ENCODE peak calls at places on chromosomes 6 and 20, in four cellular contexts. One of them, this sample, is unnamed.
A peak's percentile ranks its signal among the peaks of the same experiment; 100 is the strongest.

GRCh38 chr6:109187399-109188114 is 92.2 kb downstream of the CEP57L1 start:
- DNase-seq in Panc1: peak; percentile 58
- DNase-seq in HCT116: peak; percentile 56
- DNase-seq in H1: peak; percentile 78
- DNase-seq in this sample: no peak

GRCh38 chr6:133242761-133243590 is 1.8 kb downstream of the EYA4 start:
- DNase-seq in Panc1: no peak
- DNase-seq in H1: peak; percentile 59
- DNase-seq in HCT116: no peak
- DNase-seq in this sample: no peak

GRCh38 chr6:81233990-81234389 is 518.5 kb downstream of the TENT5A start:
- DNase-seq in HCT116: no peak
- DNase-seq in Panc1: no peak
- DNase-seq in H1: no peak
- DNase-seq in this sample: no peak

GRCh38 chr20:8399963-8400362 is 267.9 kb downstream of the PLCB1 start:
- DNase-seq in H1: no peak
- DNase-seq in Panc1: no peak
- DNase-seq in HCT116: no peak
- DNase-seq in this sample: peak; percentile 7

GRCh38 chr6:111865909-111866546 is 7.2 kb downstream of the FYN start:
- DNase-seq in H1: no peak
- DNase-seq in HCT116: no peak
- DNase-seq in Panc1: no peak
- DNase-seq in this sample: no peak

GRCh38 chr6:116764557-116764960 is 960 bp downstream of the FAM162B start:
- DNase-seq in HCT116: no peak
- DNase-seq in Panc1: no peak
- DNase-seq in H1: no peak
- DNase-seq in this sample: no peak

GRCh38 chr20:20856306-20856705 is 143.9 kb upstream of the RALGAPA2 start:
- DNase-seq in HCT116: no peak
- DNase-seq in Panc1: no peak
- DNase-seq in H1: no peak
- DNase-seq in this sample: no peak

GRCh38 chr20:7742479-7742878 is 197.8 kb downstream of the HAO1 start:
- DNase-seq in HCT116: no peak
- DNase-seq in H1: no peak
- DNase-seq in Panc1: no peak
- DNase-seq in this sample: no peak

GRCh38 chr20:59912609-59913008 is 20.8 kb downstream of the SYCP2 start:
- DNase-seq in Panc1: no peak
- DNase-seq in HCT116: no peak
- DNase-seq in H1: no peak
- DNase-seq in this sample: no peak

GRCh38 chr20:8427419-8428065 is 295.5 kb downstream of the PLCB1 start:
- DNase-seq in HCT116: no peak
- DNase-seq in Panc1: no peak
- DNase-seq in H1: no peak
- DNase-seq in this sample: no peak

GRCh38 chr6:151869345-151869744 is 61.9 kb downstream of the ESR1 start:
- DNase-seq in H1: no peak
- DNase-seq in Panc1: no peak
- DNase-seq in HCT116: no peak
- DNase-seq in this sample: no peak

GRCh38 chr6:72946766-72947165 is 278.5 kb downstream of the KHDC1L start:
- DNase-seq in HCT116: no peak
- DNase-seq in Panc1: no peak
- DNase-seq in H1: no peak
- DNase-seq in this sample: no peak

GRCh38 chr6:240151-240550 is 52.1 kb upstream of the DUSP22 start:
- DNase-seq in H1: no peak
- DNase-seq in Panc1: no peak
- DNase-seq in HCT116: no peak
- DNase-seq in this sample: no peak

GRCh38 chr6:40882321-40882720 is 156.7 kb downstream of the UNC5CL start:
- DNase-seq in H1: no peak
- DNase-seq in Panc1: no peak
- DNase-seq in HCT116: no peak
- DNase-seq in this sample: no peak

GRCh38 chr6:151723152-151723551 is 84.3 kb upstream of the ESR1 start:
- DNase-seq in H1: no peak
- DNase-seq in Panc1: no peak
- DNase-seq in HCT116: no peak
- DNase-seq in this sample: peak; percentile 11

GRCh38 chr6:157779705-157780604 is 43.1 kb upstream of the SNX9 start:
- DNase-seq in Panc1: no peak
- DNase-seq in H1: no peak
- DNase-seq in HCT116: no peak
- DNase-seq in this sample: no peak

GRCh38 chr6:64085126-64085525 is 449.5 kb downstream of the PHF3 start:
- DNase-seq in Panc1: no peak
- DNase-seq in HCT116: no peak
- DNase-seq in H1: no peak
- DNase-seq in this sample: no peak

GRCh38 chr20:58075980-58076749 is 152.3 kb downstream of the ANKRD60 start:
- DNase-seq in HCT116: no peak
- DNase-seq in H1: peak; percentile 14
- DNase-seq in Panc1: no peak
- DNase-seq in this sample: no peak

GRCh38 chr6:142833054-142833453 is 111.9 kb downstream of the HIVEP2 start:
- DNase-seq in H1: no peak
- DNase-seq in Panc1: peak; percentile 84
- DNase-seq in HCT116: no peak
- DNase-seq in this sample: no peak

GRCh38 chr6:41578714-41579610 is 32.8 kb downstream of the FOXP4 start:
- DNase-seq in HCT116: no peak
- DNase-seq in Panc1: no peak
- DNase-seq in H1: peak; percentile 80
- DNase-seq in this sample: no peak

GRCh38 chr6:121443953-121444590 is 8.6 kb downstream of the GJA1 start:
- DNase-seq in H1: no peak
- DNase-seq in HCT116: no peak
- DNase-seq in Panc1: no peak
- DNase-seq in this sample: no peak

GRCh38 chr6:122696079-122696478 is 83.4 kb upstream of the FABP7 start:
- DNase-seq in HCT116: peak; percentile 77
- DNase-seq in Panc1: no peak
- DNase-seq in H1: no peak
- DNase-seq in this sample: no peak

GRCh38 chr6:152701863-152702401 is 4.2 kb downstream of the MYCT1 start:
- DNase-seq in HCT116: no peak
- DNase-seq in H1: no peak
- DNase-seq in Panc1: no peak
- DNase-seq in this sample: no peak

GRCh38 chr6:169701953-169702639 is at the start of the genes C6orf120 and WDR27:
- DNase-seq in Panc1: no peak
- DNase-seq in H1: peak; percentile 96
- DNase-seq in HCT116: peak; percentile 91
- DNase-seq in this sample: peak; percentile 90

GRCh38 chr20:59985864-59986263 is 27.6 kb downstream of the CDH26 start:
- DNase-seq in HCT116: no peak
- DNase-seq in Panc1: no peak
- DNase-seq in H1: no peak
- DNase-seq in this sample: no peak

GRCh38 chr6:167044696-167045095 is 45.5 kb downstream of the CEP43 start:
- DNase-seq in Panc1: no peak
- DNase-seq in H1: no peak
- DNase-seq in HCT116: no peak
- DNase-seq in this sample: no peak

GRCh38 chr20:1965520-1966278 is 28.2 kb downstream of the PDYN start:
- DNase-seq in Panc1: peak; percentile 18
- DNase-seq in HCT116: peak; percentile 62
- DNase-seq in H1: peak; percentile 96
- DNase-seq in this sample: peak; percentile 54

GRCh38 chr6:3453410-3453809 is 3.4 kb downstream of the SLC22A23 start:
- DNase-seq in HCT116: no peak
- DNase-seq in Panc1: no peak
- DNase-seq in H1: no peak
- DNase-seq in this sample: no peak

GRCh38 chr6:143061597-143062385 is 1.1 kb downstream of the AIG1 start:
- DNase-seq in Panc1: no peak
- DNase-seq in H1: no peak
- DNase-seq in HCT116: no peak
- DNase-seq in this sample: no peak

GRCh38 chr20:33653218-33653899 is 8.8 kb upstream of the C20orf144 start:
- DNase-seq in H1: peak; percentile 86
- DNase-seq in HCT116: peak; percentile 35
- DNase-seq in Panc1: peak; percentile 55
- DNase-seq in this sample: peak; percentile 73

GRCh38 chr6:142551145-142551811 is 249.5 kb downstream of the ADGRG6 start:
- DNase-seq in H1: no peak
- DNase-seq in HCT116: peak; percentile 37
- DNase-seq in Panc1: no peak
- DNase-seq in this sample: no peak

GRCh38 chr20:51861726-51862466 is 59.6 kb upstream of the SALL4 start:
- DNase-seq in Panc1: no peak
- DNase-seq in H1: no peak
- DNase-seq in HCT116: no peak
- DNase-seq in this sample: no peak

GRCh38 chr6:11753798-11754197 is 24.8 kb downstream of the ADTRP start:
- DNase-seq in Panc1: no peak
- DNase-seq in HCT116: no peak
- DNase-seq in H1: no peak
- DNase-seq in this sample: no peak

GRCh38 chr6:11755725-11756124 is 22.9 kb downstream of the ADTRP start:
- DNase-seq in Panc1: no peak
- DNase-seq in HCT116: no peak
- DNase-seq in H1: no peak
- DNase-seq in this sample: no peak

GRCh38 chr6:11756726-11757125 is 21.9 kb downstream of the ADTRP start:
- DNase-seq in Panc1: no peak
- DNase-seq in HCT116: no peak
- DNase-seq in H1: no peak
- DNase-seq in this sample: no peak

GRCh38 chr6:11756292-11756691 is 22.3 kb downstream of the ADTRP start:
- DNase-seq in Panc1: no peak
- DNase-seq in HCT116: no peak
- DNase-seq in H1: no peak
- DNase-seq in this sample: no peak

GRCh38 chr6:11754625-11755289 is 23.8 kb downstream of the ADTRP start:
- DNase-seq in Panc1: no peak
- DNase-seq in H1: no peak
- DNase-seq in HCT116: no peak
- DNase-seq in this sample: no peak
- TF ChIP-seq POLR2AphosphoS5 in Panc1: no peak
- TF ChIP-seq POLR2AphosphoS5 in H1: no peak
- TF ChIP-seq POLR2AphosphoS5 in HCT116: no peak
- TF ChIP-seq POLR2AphosphoS5 in this sample: no peak

DNA sequence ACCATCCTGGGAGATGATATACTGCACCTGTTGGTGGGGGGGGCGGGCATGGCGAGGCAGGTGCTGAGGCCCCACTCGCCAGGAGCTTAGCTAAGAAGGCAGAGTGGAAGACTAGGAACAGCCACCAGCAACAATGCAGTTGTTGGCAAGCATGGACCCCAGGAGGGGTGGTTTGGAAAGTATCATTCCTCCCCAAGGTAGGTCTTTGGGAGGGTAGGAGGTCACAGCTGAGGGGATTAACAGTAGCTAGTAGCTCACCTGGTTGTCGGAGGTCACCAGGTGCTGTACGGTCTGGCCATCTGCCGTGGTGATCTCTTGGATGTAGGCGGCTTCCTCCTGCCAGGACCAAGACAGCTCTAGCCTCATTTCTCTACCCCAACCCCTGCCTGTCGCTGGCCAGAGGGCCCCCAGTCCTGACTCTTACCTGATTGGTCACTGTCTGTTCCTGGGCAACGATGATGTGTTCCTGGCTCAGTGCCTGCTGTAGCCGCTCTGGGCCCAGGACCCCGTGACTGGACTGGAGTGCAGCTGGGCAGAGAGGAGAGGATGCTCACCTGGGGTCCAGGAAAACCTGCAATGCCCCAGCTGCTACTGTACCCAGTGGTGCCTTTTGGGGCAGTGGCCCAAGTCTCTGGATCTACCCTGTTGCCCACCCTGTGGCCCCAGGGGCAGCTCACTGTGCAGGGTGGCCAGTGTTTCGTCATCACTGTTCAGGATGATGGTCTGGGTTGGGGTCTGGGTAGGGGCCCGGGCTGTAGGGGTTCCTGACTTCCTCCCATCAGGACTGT is 15.3 kb downstream of the PCIF1 start:
- DNase-seq in H1: no peak
- DNase-seq in HCT116: no peak
- DNase-seq in Panc1: no peak
- DNase-seq in this sample: no peak
- TF ChIP-seq POLR2AphosphoS5 in H1: peak; percentile 18
- TF ChIP-seq POLR2AphosphoS5 in HCT116: peak; percentile 32
- TF ChIP-seq POLR2AphosphoS5 in Panc1: peak; percentile 18
- TF ChIP-seq POLR2AphosphoS5 in this sample: peak; percentile 68

DNA sequence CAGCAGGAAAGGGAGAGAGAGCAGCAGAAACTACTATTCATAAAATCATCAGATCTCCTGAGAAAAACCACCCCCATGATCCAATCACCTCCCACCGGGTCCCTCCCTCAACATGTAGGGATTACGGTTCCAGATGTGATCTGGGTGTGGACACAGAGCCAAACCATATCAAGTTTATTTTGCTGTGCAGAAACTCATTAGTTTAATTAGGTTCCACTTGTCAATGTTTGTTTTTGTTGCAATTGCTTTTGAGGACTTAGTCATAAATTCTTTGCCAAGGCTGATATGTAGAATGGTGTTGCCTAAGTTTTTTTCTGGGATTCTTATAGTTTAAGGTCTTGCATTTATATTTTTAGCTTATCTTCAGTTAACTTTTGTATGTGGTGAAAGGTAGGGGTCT is 422.0 kb upstream of the HS3ST5 start:
- DNase-seq in HCT116: no peak
- DNase-seq in Panc1: no peak
- DNase-seq in H1: no peak
- DNase-seq in this sample: no peak
- TF ChIP-seq POLR2AphosphoS5 in HCT116: no peak
- TF ChIP-seq POLR2AphosphoS5 in Panc1: no peak
- TF ChIP-seq POLR2AphosphoS5 in H1: no peak
- TF ChIP-seq POLR2AphosphoS5 in this sample: no peak

DNA sequence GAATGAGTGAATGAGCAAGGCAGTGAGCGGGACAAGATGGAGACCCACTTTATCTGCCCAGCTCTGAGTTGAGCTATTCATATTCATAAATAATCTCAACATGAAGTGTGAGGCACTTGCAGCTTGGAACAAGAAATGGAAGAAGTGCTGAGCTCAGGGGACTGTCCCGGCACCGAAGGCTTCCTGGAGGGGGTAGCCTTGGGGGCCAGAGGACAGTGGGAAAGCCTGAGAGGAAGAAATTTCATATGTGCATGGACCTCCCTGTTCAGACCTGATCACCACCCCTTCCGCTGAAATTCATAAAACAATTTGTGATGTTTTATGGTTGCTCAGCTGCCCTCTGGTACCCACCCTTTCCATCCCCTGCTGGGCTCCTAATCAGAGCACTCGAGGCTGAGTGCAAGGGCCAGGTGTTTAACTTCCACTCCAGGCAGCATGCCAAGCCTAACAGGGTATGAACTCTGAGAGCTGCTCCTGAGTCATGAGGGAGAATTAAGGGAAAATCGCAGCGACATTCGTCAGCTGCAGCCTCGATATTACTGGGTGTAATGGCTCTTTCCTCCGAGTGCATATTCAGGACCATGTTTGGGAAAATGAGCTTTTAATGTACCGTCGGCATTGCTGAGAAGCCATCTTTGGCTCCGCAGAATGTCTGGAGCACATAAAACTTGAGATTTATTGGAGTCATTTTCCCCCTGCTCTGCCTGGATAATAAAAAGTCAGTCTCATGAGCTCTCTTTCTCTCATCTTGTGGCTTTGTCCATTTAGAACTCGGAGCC is 103.4 kb downstream of the TOX2 start:
- DNase-seq in HCT116: peak; percentile 85
- DNase-seq in H1: no peak
- DNase-seq in Panc1: peak; percentile 78
- DNase-seq in this sample: no peak
- TF ChIP-seq POLR2AphosphoS5 in HCT116: peak; percentile 59
- TF ChIP-seq POLR2AphosphoS5 in H1: no peak
- TF ChIP-seq POLR2AphosphoS5 in Panc1: peak; percentile 82
- TF ChIP-seq POLR2AphosphoS5 in this sample: no peak